ENCODE peak calls at places on chromosomes 7 and 10, in nine cellular contexts. O, T, K, I, W, C, S, X and N are unnamed samples.

GRCh38 chr10:44287408-44287807 is 97.5 kb downstream of the CXCL12 start:
- DNase-seq in I (no peak), W (no peak), X (no peak), K (no peak), T (no peak), O (no peak), C (no peak), S (no peak), N (no peak)

GRCh38 chr7:21327422-21328191 is 100.3 kb upstream of the SP4 start:
- DNase-seq in X (no peak), T (no peak), O (no peak), K (no peak), I (no peak), W (no peak), S (no peak), C (no peak), N (no peak)

GRCh38 chr7:119482209-119482608 is 790.8 kb upstream of the KCND2 start:
- DNase-seq in W (no peak), T (no peak), S (peak; percentile 1), K (no peak), C (no peak), O (no peak), X (no peak), I (peak; percentile 85), N (no peak)

GRCh38 chr10:30719832-30720231 is 90.3 kb upstream of the LYZL2 start:
- DNase-seq in W (no peak), O (no peak), X (no peak), S (no peak), C (no peak), T (no peak), K (no peak), I (no peak), N (no peak)

GRCh38 chr10:124701881-124702656 is 42.1 kb downstream of the FAM53B start:
- DNase-seq in O (no peak), K (peak; percentile 61), W (no peak), C (no peak), T (peak; percentile 35), S (no peak), I (no peak), X (no peak), N (no peak)

GRCh38 chr10:56469482-56469881 is 108.4 kb upstream of the ZWINT start:
- DNase-seq in K (no peak), X (no peak), I (peak; percentile 4), O (no peak), W (no peak), C (no peak), S (no peak), T (no peak), N (no peak)

GRCh38 chr10:17238445-17239275 is 10.6 kb downstream of the VIM start:
- DNase-seq in I (no peak), C (no peak), T (no peak), O (peak; percentile 83), S (no peak), W (no peak), K (no peak), X (no peak), N (no peak)

GRCh38 chr10:67788028-67788886 is 49.7 kb downstream of the DNAJC12 start:
- DNase-seq in C (peak; percentile 1), I (peak; percentile 95), W (peak; percentile 19), S (no peak), K (peak; percentile 78), T (peak; percentile 73), O (peak; percentile 34), X (no peak), N (peak; percentile 63)

GRCh38 chr10:67520924-67521520 is 175.0 kb downstream of the CTNNA3 start:
- DNase-seq in W (no peak), S (no peak), K (no peak), O (peak; percentile 37), X (peak; percentile 2), I (peak; percentile 80), C (peak; percentile 31), T (peak; percentile 1), N (no peak)

GRCh38 chr7:108815815-108816214 is 246.1 kb downstream of the DNAJB9 start:
- DNase-seq in S (no peak), K (no peak), C (no peak), X (no peak), T (no peak), O (no peak), W (no peak), I (no peak), N (no peak)

GRCh38 chr10:101856626-101857025 is 13.0 kb upstream of the KCNIP2 start:
- DNase-seq in K (no peak), O (peak; percentile 37), T (no peak), X (no peak), C (no peak), S (no peak), I (no peak), W (no peak), N (no peak)

GRCh38 chr10:86644412-86645110 is 9.8 kb upstream of the OPN4 start:
- DNase-seq in W (no peak), C (no peak), I (no peak), T (no peak), S (no peak), K (no peak), X (no peak), O (peak; percentile 70), N (no peak)

GRCh38 chr7:830069-830468 is 2.2 kb upstream of the SUN1 start:
- DNase-seq in C (no peak), W (no peak), X (peak; percentile 44), I (no peak), O (no peak), K (no peak), S (no peak), T (no peak), N (no peak)

GRCh38 chr7:78769551-78770101 is 683.8 kb downstream of the MAGI2 start:
- DNase-seq in K (no peak), O (no peak), C (peak; percentile 30), S (no peak), T (no peak), W (no peak), X (no peak), I (no peak), N (no peak)

GRCh38 chr10:28302012-28302667 is 724 bp downstream of the MPP7 start:
- DNase-seq in C (peak; percentile 40), S (no peak), O (no peak), T (no peak), X (peak; percentile 49), K (no peak), W (peak; percentile 16), I (peak; percentile 49), N (no peak)

GRCh38 chr7:132161231-132161915 is 414.9 kb downstream of the PLXNA4 start:
- DNase-seq in I (no peak), K (no peak), O (peak; percentile 33), X (peak; percentile 17), W (no peak), S (no peak), T (no peak), C (no peak), N (no peak)

GRCh38 chr10:4062072-4062471 is 277.1 kb upstream of the KLF6 start:
- DNase-seq in X (no peak), I (no peak), O (no peak), S (no peak), C (no peak), W (no peak), T (no peak), K (no peak), N (no peak)

GRCh38 chr7:33933611-33934281 is 28.4 kb downstream of the BMPER start:
- DNase-seq in C (no peak), X (no peak), O (peak; percentile 91), W (no peak), T (no peak), S (no peak), K (no peak), I (no peak), N (no peak)

GRCh38 chr10:49650724-49651034 is 28.8 kb upstream of the C10orf53 start:
- DNase-seq in W (no peak), X (no peak), C (no peak), S (no peak), K (no peak), T (no peak), O (no peak), I (no peak), N (no peak)

GRCh38 chr10:119306514-119306951 is 99.2 kb downstream of the GRK5 start:
- DNase-seq in W (no peak), T (peak; percentile 66), C (no peak), K (peak; percentile 62), O (peak; percentile 46), S (peak; percentile 73), I (no peak), X (no peak), N (peak; percentile 45)